ENCODE peak calls at places on chromosomes 1 and 21, in eight cellular contexts. D is spleen, C is A549, B is upper lobe of right lung, Q is astrocyte of the cerebellum, S is adrenal gland, P is mammary epithelial cell, I is left ventricle myocardium inferior. W is an unnamed sample.
A peak's percentile ranks its signal among the peaks of the same experiment; 100 is the strongest.

GRCh38 chr1:154548028-154548427 is 10.4 kb downstream of the UBE2Q1 start:
- DNase-seq in S (peak; percentile 57), B (no peak), P (no peak), Q (no peak), I (peak; percentile 55), D (peak; percentile 17), C (no peak), W (no peak)

GRCh38 chr1:242199861-242200458 is 201.1 kb upstream of the MAP1LC3C start:
- DNase-seq in S (no peak), Q (no peak), B (no peak), P (peak; percentile 92), D (no peak), I (no peak), C (no peak), W (no peak)

GRCh38 chr1:180505732-180506335 is 3.5 kb upstream of the ACBD6 start:
- DNase-seq in D (no peak), C (no peak), B (no peak), I (no peak), P (no peak), S (no peak), Q (peak; percentile 32), W (no peak)

GRCh38 chr1:151192047-151192446 is 2.0 kb upstream of the VPS72 start:
- DNase-seq in D (peak; percentile 10), S (peak; percentile 11), Q (no peak), C (no peak), P (no peak), B (no peak), I (no peak), W (no peak)

GRCh38 chr1:15153184-15153841 is at the start of gene TMEM51:
- DNase-seq in I (peak; percentile 79), P (peak; percentile 83), B (peak; percentile 90), Q (no peak), S (peak; percentile 75), C (peak; percentile 46), D (no peak), W (no peak)

GRCh38 chr1:176466514-176466913 is 3.5 kb downstream of the PAPPA2 start:
- DNase-seq in Q (no peak), S (no peak), P (peak; percentile 30), C (peak; percentile 19), I (no peak), D (no peak), B (no peak), W (peak; percentile 4)

GRCh38 chr1:1617516-1617915 is 2.2 kb downstream of the MIB2 start:
- DNase-seq in P (no peak), S (no peak), Q (no peak), B (no peak), I (no peak), C (no peak), D (peak; percentile 69), W (no peak)

GRCh38 chr1:182080955-182081582 is 19.6 kb upstream of the ZNF648 start:
- DNase-seq in I (no peak), B (no peak), S (no peak), D (no peak), P (peak; percentile 32), Q (peak; percentile 22), C (peak; percentile 48), W (no peak)

GRCh38 chr1:9375912-9376311 is 83.2 kb downstream of the SPSB1 start:
- DNase-seq in I (peak; percentile 55), S (no peak), Q (no peak), P (no peak), B (no peak), D (no peak), C (no peak), W (no peak)

GRCh38 chr1:201655243-201655642 is 116.3 kb downstream of the NAV1 start:
- DNase-seq in C (no peak), Q (peak; percentile 86), D (no peak), B (no peak), I (no peak), S (no peak), P (no peak), W (no peak)

DNA sequence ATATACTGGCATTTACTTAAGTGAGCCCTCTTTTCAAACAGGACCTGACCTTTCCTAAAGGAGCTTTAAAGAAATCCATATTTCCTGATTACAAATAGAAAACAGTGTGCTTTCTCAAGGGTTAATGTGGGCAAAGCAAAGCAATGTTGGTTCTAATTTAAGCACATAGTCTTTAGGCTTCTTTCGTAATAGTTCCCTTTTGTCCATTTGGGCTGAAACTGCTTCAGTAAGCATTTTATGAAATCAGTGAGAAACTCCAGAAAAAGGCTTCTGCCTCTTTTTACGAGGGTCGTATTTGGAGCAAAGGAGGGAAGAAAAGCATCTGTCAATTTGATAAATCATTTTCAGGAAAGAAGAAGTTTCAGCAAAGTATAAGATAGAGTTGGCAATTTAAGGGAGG is 331.2 kb downstream of the KIF26B start:
- DNase-seq in S (no peak), C (no peak), Q (no peak), B (no peak), D (no peak), I (no peak), P (no peak), W (no peak)
- H3K4me3 ChIP-seq in S (no peak overlapping the region), C (no peak overlapping the region), Q (no peak overlapping the region), B (no peak overlapping the region), D (no peak overlapping the region), I (no peak overlapping the region), P (no peak overlapping the region), W (no peak overlapping the region)

GRCh38 chr1:65581120-65581519 is 160.7 kb downstream of the LEPR start:
- DNase-seq in C (no peak), P (no peak), B (no peak), D (no peak), Q (no peak), I (no peak), S (no peak), W (no peak)
- TF ChIP-seq CTCF in C (no peak), P (no peak), B (no peak), D (no peak), Q (peak; percentile 32), I (peak; percentile 46), S (no peak), W (peak; percentile 41)

GRCh38 chr21:39869141-39869818 is 2.0 kb downstream of the PCP4 start:
- DNase-seq in D (no peak), I (no peak), Q (no peak), P (no peak), C (no peak), S (peak; percentile 40), B (no peak), W (peak; percentile 62)
- H3K4me3 ChIP-seq in D (no peak overlapping the region), I (no peak overlapping the region), Q (no peak overlapping the region), P (no peak overlapping the region), C (no peak overlapping the region), S (no peak overlapping the region), B (no peak overlapping the region), W (peak overlapping the region; percentile 40)

DNA sequence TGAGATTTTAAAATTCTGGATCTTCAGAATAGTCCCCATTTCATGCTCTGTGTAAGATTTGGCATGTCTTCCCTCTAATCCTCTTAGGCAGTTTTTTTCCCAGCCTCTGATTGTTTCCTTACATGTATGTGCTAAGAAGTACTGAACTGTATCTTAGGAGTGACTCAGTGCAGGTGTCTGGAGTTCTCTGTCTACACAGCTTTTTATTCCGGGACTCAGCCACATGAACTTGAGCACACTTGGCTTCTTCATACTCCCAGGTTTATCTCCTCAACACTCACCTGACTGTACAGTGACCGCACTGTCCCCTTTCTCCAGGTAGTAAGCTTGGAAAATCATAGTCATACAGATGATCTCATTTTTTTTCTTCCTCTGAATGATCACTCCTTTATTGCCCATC is 50.7 kb downstream of the SYT14 start:
- DNase-seq in S (no peak), B (no peak), D (no peak), P (peak; percentile 67), Q (no peak), C (no peak), I (no peak), W (peak; percentile 85)
- TF ChIP-seq CTCF in S (no peak), B (no peak), D (no peak), P (no peak), Q (no peak), C (no peak), I (no peak), W (no peak)

GRCh38 chr1:67708606-67709005 is 23.6 kb downstream of the GADD45A start:
- DNase-seq in D (no peak), C (no peak), P (no peak), S (no peak), Q (no peak), I (no peak), B (no peak), W (no peak)

GRCh38 chr1:67713071-67713806 is 28.2 kb downstream of the GADD45A start:
- DNase-seq in Q (peak; percentile 81), C (peak; percentile 23), S (peak; percentile 61), P (peak; percentile 85), B (no peak), D (no peak), I (no peak), W (peak; percentile 71)

GRCh38 chr1:67711850-67712202 is 26.8 kb downstream of the GADD45A start:
- DNase-seq in B (no peak), P (no peak), C (no peak), D (no peak), S (no peak), Q (no peak), I (no peak), W (no peak)

GRCh38 chr1:67710417-67710816 is 25.4 kb downstream of the GADD45A start:
- DNase-seq in Q (no peak), S (peak; percentile 35), B (no peak), I (no peak), P (peak; percentile 69), C (no peak), D (no peak), W (no peak)

GRCh38 chr1:67711150-67711849 is 26.3 kb downstream of the GADD45A start:
- DNase-seq in C (no peak), S (no peak), Q (no peak), I (no peak), D (no peak), B (no peak), P (no peak), W (no peak)
- H3K4me3 ChIP-seq in C (no peak overlapping the region), S (no peak overlapping the region), Q (no peak overlapping the region), I (no peak overlapping the region), D (no peak overlapping the region), B (no peak overlapping the region), P (no peak overlapping the region), W (no peak overlapping the region)

DNA sequence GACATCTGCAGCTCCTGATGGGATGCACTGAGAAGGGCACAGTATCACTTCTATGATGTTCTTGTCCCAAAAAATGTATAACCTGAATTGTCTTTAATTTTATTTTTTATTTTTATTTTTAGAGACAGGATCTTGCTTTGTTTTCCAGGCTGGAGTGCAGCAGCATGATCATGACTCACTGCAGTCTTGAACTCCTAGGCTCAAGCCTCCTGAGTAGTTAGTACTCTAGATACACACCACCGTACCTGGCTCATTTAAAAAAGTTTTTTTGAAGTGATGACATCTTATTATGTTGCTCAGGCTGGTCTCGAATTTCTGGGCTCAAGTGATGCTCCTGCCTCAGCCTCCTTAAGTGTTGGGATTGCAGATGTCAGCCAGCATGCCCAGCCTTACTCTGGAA is 68.8 kb downstream of the ATF6 start:
- DNase-seq in P (peak; percentile 6), C (no peak), I (no peak), S (no peak), D (no peak), B (no peak), Q (no peak), W (no peak)
- TF ChIP-seq CTCF in P (no peak), C (no peak), I (no peak), S (no peak), D (no peak), B (no peak), Q (no peak), W (no peak)

GRCh38 chr1:210001751-210002150 is 63.7 kb downstream of the SYT14 start:
- DNase-seq in S (no peak), P (no peak), Q (no peak), D (no peak), C (no peak), I (no peak), B (no peak), W (no peak)
- H3K4me3 ChIP-seq in S (no peak overlapping the region), P (no peak overlapping the region), Q (no peak overlapping the region), D (no peak overlapping the region), C (no peak overlapping the region), I (no peak overlapping the region), B (no peak overlapping the region), W (no peak overlapping the region)

W was measured in retinal pigment epithelial cell.